ENCODE peak calls at places on chromosomes 6 and 20, in ten cellular contexts. One of them, this sample, is unnamed.

GRCh38 chr6:11714798-11715285 is 63.8 kb downstream of the ADTRP start:
- DNase-seq in astrocyte: no peak
- DNase-seq in PC-3: no peak
- DNase-seq in endothelial cell of umbilical vein: no peak
- DNase-seq in fibroblast of lung: no peak
- DNase-seq in IMR-90: no peak
- DNase-seq in GM23248: no peak
- DNase-seq in HCT116: no peak
- DNase-seq in A549: no peak
- DNase-seq in SK-N-SH: no peak
- DNase-seq in this sample: no peak

GRCh38 chr6:104682722-104683643 is 176.7 kb downstream of the HACE1 start:
- DNase-seq in astrocyte: peak
- DNase-seq in PC-3: peak
- DNase-seq in endothelial cell of umbilical vein: peak
- DNase-seq in fibroblast of lung: peak
- DNase-seq in IMR-90: peak
- DNase-seq in GM23248: peak
- DNase-seq in HCT116: peak
- DNase-seq in A549: peak
- DNase-seq in SK-N-SH: peak
- DNase-seq in this sample: peak

GRCh38 chr6:27608916-27609883 is 136.3 kb upstream of the ZNF184 start:
- DNase-seq in astrocyte: peak
- DNase-seq in PC-3: peak
- DNase-seq in endothelial cell of umbilical vein: peak
- DNase-seq in fibroblast of lung: peak
- DNase-seq in IMR-90: peak
- DNase-seq in GM23248: peak
- DNase-seq in HCT116: peak
- DNase-seq in A549: no peak
- DNase-seq in SK-N-SH: no peak
- DNase-seq in this sample: peak

GRCh38 chr6:81838031-81838430 is 85.5 kb upstream of the TENT5A start:
- DNase-seq in astrocyte: peak
- DNase-seq in PC-3: peak
- DNase-seq in endothelial cell of umbilical vein: no peak
- DNase-seq in fibroblast of lung: no peak
- DNase-seq in IMR-90: peak
- DNase-seq in GM23248: no peak
- DNase-seq in HCT116: no peak
- DNase-seq in A549: peak
- DNase-seq in SK-N-SH: peak
- DNase-seq in this sample: no peak

GRCh38 chr20:58228103-58228483 is 360 bp downstream of the ANKRD60 start:
- DNase-seq in astrocyte: no peak
- DNase-seq in PC-3: no peak
- DNase-seq in endothelial cell of umbilical vein: no peak
- DNase-seq in fibroblast of lung: peak
- DNase-seq in IMR-90: peak
- DNase-seq in GM23248: peak
- DNase-seq in HCT116: no peak
- DNase-seq in A549: no peak
- DNase-seq in SK-N-SH: no peak
- DNase-seq in this sample: peak

GRCh38 chr6:143167224-143167623 is 106.5 kb downstream of the AIG1 start:
- DNase-seq in astrocyte: no peak
- DNase-seq in PC-3: no peak
- DNase-seq in endothelial cell of umbilical vein: no peak
- DNase-seq in fibroblast of lung: no peak
- DNase-seq in IMR-90: no peak
- DNase-seq in GM23248: peak
- DNase-seq in HCT116: no peak
- DNase-seq in A549: no peak
- DNase-seq in SK-N-SH: no peak
- DNase-seq in this sample: no peak

GRCh38 chr6:158642097-158642601 is 2.4 kb downstream of the DYNLT1 start:
- DNase-seq in astrocyte: peak
- DNase-seq in PC-3: peak
- DNase-seq in endothelial cell of umbilical vein: peak
- DNase-seq in fibroblast of lung: peak
- DNase-seq in IMR-90: peak
- DNase-seq in GM23248: peak
- DNase-seq in HCT116: no peak
- DNase-seq in A549: no peak
- DNase-seq in SK-N-SH: no peak
- DNase-seq in this sample: no peak

GRCh38 chr20:41476013-41476441 is 109.4 kb upstream of the EMILIN3 start:
- DNase-seq in astrocyte: peak
- DNase-seq in PC-3: peak
- DNase-seq in endothelial cell of umbilical vein: peak
- DNase-seq in fibroblast of lung: peak
- DNase-seq in IMR-90: peak
- DNase-seq in GM23248: peak
- DNase-seq in HCT116: no peak
- DNase-seq in A549: no peak
- DNase-seq in SK-N-SH: no peak
- DNase-seq in this sample: no peak

GRCh38 chr6:44388135-44388487 is 605 bp downstream of the CDC5L start:
- DNase-seq in astrocyte: no peak
- DNase-seq in PC-3: no peak
- DNase-seq in endothelial cell of umbilical vein: no peak
- DNase-seq in fibroblast of lung: no peak
- DNase-seq in IMR-90: no peak
- DNase-seq in GM23248: no peak
- DNase-seq in HCT116: no peak
- DNase-seq in A549: no peak
- DNase-seq in SK-N-SH: peak
- DNase-seq in this sample: no peak

GRCh38 chr6:44388876-44389275 is 1.4 kb downstream of the CDC5L start:
- DNase-seq in astrocyte: no peak
- DNase-seq in PC-3: no peak
- DNase-seq in endothelial cell of umbilical vein: no peak
- DNase-seq in fibroblast of lung: no peak
- DNase-seq in IMR-90: no peak
- DNase-seq in GM23248: no peak
- DNase-seq in HCT116: no peak
- DNase-seq in A549: no peak
- DNase-seq in SK-N-SH: no peak
- DNase-seq in this sample: no peak

GRCh38 chr6:44387346-44388134 is at the start of gene CDC5L:
- DNase-seq in astrocyte: peak
- DNase-seq in PC-3: peak
- DNase-seq in endothelial cell of umbilical vein: peak
- DNase-seq in fibroblast of lung: peak
- DNase-seq in IMR-90: peak
- DNase-seq in GM23248: peak
- DNase-seq in HCT116: peak
- DNase-seq in A549: peak
- DNase-seq in SK-N-SH: peak
- DNase-seq in this sample: peak

GRCh38 chr6:44386929-44387345 is 569 bp upstream of the CDC5L start:
- DNase-seq in astrocyte: peak
- DNase-seq in PC-3: peak
- DNase-seq in endothelial cell of umbilical vein: no peak
- DNase-seq in fibroblast of lung: no peak
- DNase-seq in IMR-90: peak
- DNase-seq in GM23248: peak
- DNase-seq in HCT116: no peak
- DNase-seq in A549: peak
- DNase-seq in SK-N-SH: peak
- DNase-seq in this sample: no peak

GRCh38 chr6:44386364-44386928 is 1.1 kb upstream of the CDC5L start:
- DNase-seq in astrocyte: no peak
- DNase-seq in PC-3: no peak
- DNase-seq in endothelial cell of umbilical vein: no peak
- DNase-seq in fibroblast of lung: peak
- DNase-seq in IMR-90: no peak
- DNase-seq in GM23248: no peak
- DNase-seq in HCT116: no peak
- DNase-seq in A549: no peak
- DNase-seq in SK-N-SH: peak
- DNase-seq in this sample: no peak
- H3K27ac ChIP-seq in astrocyte: peak
- H3K27ac ChIP-seq in PC-3: peak
- H3K27ac ChIP-seq in endothelial cell of umbilical vein: peak
- H3K27ac ChIP-seq in fibroblast of lung: peak
- H3K27ac ChIP-seq in IMR-90: no peak
- H3K27ac ChIP-seq in GM23248: peak
- H3K27ac ChIP-seq in HCT116: peak
- H3K27ac ChIP-seq in A549: peak
- H3K27ac ChIP-seq in SK-N-SH: peak
- H3K27ac ChIP-seq in this sample: no peak

GRCh38 chr20:59985864-59986263 is 27.6 kb downstream of the CDH26 start:
- DNase-seq in astrocyte: no peak
- DNase-seq in PC-3: peak
- DNase-seq in endothelial cell of umbilical vein: no peak
- DNase-seq in fibroblast of lung: no peak
- DNase-seq in IMR-90: no peak
- DNase-seq in GM23248: no peak
- DNase-seq in HCT116: no peak
- DNase-seq in A549: no peak
- DNase-seq in SK-N-SH: no peak
- DNase-seq in this sample: no peak

GRCh38 chr20:59987135-59987534 is 28.9 kb downstream of the CDH26 start:
- DNase-seq in astrocyte: no peak
- DNase-seq in PC-3: peak
- DNase-seq in endothelial cell of umbilical vein: no peak
- DNase-seq in fibroblast of lung: no peak
- DNase-seq in IMR-90: no peak
- DNase-seq in GM23248: no peak
- DNase-seq in HCT116: no peak
- DNase-seq in A549: no peak
- DNase-seq in SK-N-SH: no peak
- DNase-seq in this sample: no peak

GRCh38 chr20:59984551-59984950 is 26.3 kb downstream of the CDH26 start:
- DNase-seq in astrocyte: no peak
- DNase-seq in PC-3: no peak
- DNase-seq in endothelial cell of umbilical vein: no peak
- DNase-seq in fibroblast of lung: no peak
- DNase-seq in IMR-90: no peak
- DNase-seq in GM23248: no peak
- DNase-seq in HCT116: no peak
- DNase-seq in A549: no peak
- DNase-seq in SK-N-SH: no peak
- DNase-seq in this sample: no peak

GRCh38 chr20:59992531-59992930 is 34.3 kb downstream of the CDH26 start:
- DNase-seq in astrocyte: no peak
- DNase-seq in PC-3: peak
- DNase-seq in endothelial cell of umbilical vein: no peak
- DNase-seq in fibroblast of lung: peak
- DNase-seq in IMR-90: peak
- DNase-seq in GM23248: peak
- DNase-seq in HCT116: no peak
- DNase-seq in A549: peak
- DNase-seq in SK-N-SH: no peak
- DNase-seq in this sample: no peak

GRCh38 chr20:59988141-59988540 is 29.9 kb downstream of the CDH26 start:
- DNase-seq in astrocyte: no peak
- DNase-seq in PC-3: peak
- DNase-seq in endothelial cell of umbilical vein: no peak
- DNase-seq in fibroblast of lung: no peak
- DNase-seq in IMR-90: peak
- DNase-seq in GM23248: peak
- DNase-seq in HCT116: peak
- DNase-seq in A549: peak
- DNase-seq in SK-N-SH: no peak
- DNase-seq in this sample: no peak
- H3K4me2 ChIP-seq in astrocyte: no peak
- H3K4me2 ChIP-seq in PC-3: peak
- H3K4me2 ChIP-seq in endothelial cell of umbilical vein: no peak
- H3K4me2 ChIP-seq in fibroblast of lung: no peak
- H3K4me2 ChIP-seq in IMR-90: no peak
- H3K4me2 ChIP-seq in GM23248: no peak
- H3K4me2 ChIP-seq in HCT116: peak
- H3K4me2 ChIP-seq in A549: peak
- H3K4me2 ChIP-seq in SK-N-SH: no peak
- H3K4me2 ChIP-seq in this sample: peak

DNA sequence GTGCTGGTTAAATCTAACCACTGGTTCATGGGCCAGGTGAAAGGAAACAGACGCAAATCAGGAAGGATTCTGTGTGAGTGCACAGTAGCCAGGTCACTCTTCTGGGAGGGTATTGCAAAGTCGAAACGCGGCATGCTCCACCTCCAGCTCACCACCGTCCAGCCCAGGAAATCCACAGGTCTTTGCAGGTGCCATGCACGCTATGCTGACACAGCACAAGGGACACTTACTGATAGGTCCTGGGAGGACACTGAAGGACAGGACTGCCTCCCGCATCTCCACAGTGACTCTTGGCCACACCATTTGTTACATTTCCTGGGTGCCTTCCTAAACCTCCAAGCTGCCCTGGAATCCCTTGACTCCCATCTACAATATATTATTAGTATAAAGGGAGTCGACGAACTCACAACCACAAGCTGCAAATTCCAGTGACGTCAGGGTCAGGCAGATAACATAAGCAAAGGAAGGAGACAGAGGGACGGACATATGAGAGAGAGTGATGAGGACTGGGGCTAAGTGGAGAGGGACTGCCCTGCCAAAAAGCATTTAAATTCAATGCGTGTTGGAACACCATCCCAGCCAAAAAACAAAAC is 106.9 kb downstream of the JPH2 start:
- DNase-seq in astrocyte: peak
- DNase-seq in PC-3: no peak
- DNase-seq in endothelial cell of umbilical vein: no peak
- DNase-seq in fibroblast of lung: peak
- DNase-seq in IMR-90: peak
- DNase-seq in GM23248: no peak
- DNase-seq in HCT116: no peak
- DNase-seq in A549: no peak
- DNase-seq in SK-N-SH: no peak
- DNase-seq in this sample: no peak
- H3K27ac ChIP-seq in astrocyte: no peak
- H3K27ac ChIP-seq in PC-3: no peak
- H3K27ac ChIP-seq in endothelial cell of umbilical vein: no peak
- H3K27ac ChIP-seq in fibroblast of lung: peak
- H3K27ac ChIP-seq in IMR-90: no peak
- H3K27ac ChIP-seq in GM23248: no peak
- H3K27ac ChIP-seq in HCT116: no peak
- H3K27ac ChIP-seq in A549: no peak
- H3K27ac ChIP-seq in SK-N-SH: peak
- H3K27ac ChIP-seq in this sample: no peak

GRCh38 chr20:53190225-53190624 is 218.1 kb downstream of the TSHZ2 start:
- DNase-seq in astrocyte: no peak
- DNase-seq in PC-3: no peak
- DNase-seq in endothelial cell of umbilical vein: no peak
- DNase-seq in fibroblast of lung: no peak
- DNase-seq in IMR-90: no peak
- DNase-seq in GM23248: no peak
- DNase-seq in HCT116: no peak
- DNase-seq in A549: no peak
- DNase-seq in SK-N-SH: no peak
- DNase-seq in this sample: no peak

GRCh38 chr20:53183181-53183580 is 211.0 kb downstream of the TSHZ2 start:
- DNase-seq in astrocyte: no peak
- DNase-seq in PC-3: no peak
- DNase-seq in endothelial cell of umbilical vein: no peak
- DNase-seq in fibroblast of lung: no peak
- DNase-seq in IMR-90: no peak
- DNase-seq in GM23248: no peak
- DNase-seq in HCT116: no peak
- DNase-seq in A549: no peak
- DNase-seq in SK-N-SH: no peak
- DNase-seq in this sample: no peak

GRCh38 chr20:53186630-53187029 is 214.5 kb downstream of the TSHZ2 start:
- DNase-seq in astrocyte: no peak
- DNase-seq in PC-3: peak
- DNase-seq in endothelial cell of umbilical vein: no peak
- DNase-seq in fibroblast of lung: no peak
- DNase-seq in IMR-90: no peak
- DNase-seq in GM23248: no peak
- DNase-seq in HCT116: no peak
- DNase-seq in A549: no peak
- DNase-seq in SK-N-SH: no peak
- DNase-seq in this sample: peak

GRCh38 chr20:53191957-53192356 is 219.8 kb downstream of the TSHZ2 start:
- DNase-seq in astrocyte: no peak
- DNase-seq in PC-3: no peak
- DNase-seq in endothelial cell of umbilical vein: no peak
- DNase-seq in fibroblast of lung: no peak
- DNase-seq in IMR-90: no peak
- DNase-seq in GM23248: no peak
- DNase-seq in HCT116: no peak
- DNase-seq in A549: no peak
- DNase-seq in SK-N-SH: no peak
- DNase-seq in this sample: no peak

GRCh38 chr20:53187402-53187801 is 215.2 kb downstream of the TSHZ2 start:
- DNase-seq in astrocyte: peak
- DNase-seq in PC-3: no peak
- DNase-seq in endothelial cell of umbilical vein: no peak
- DNase-seq in fibroblast of lung: no peak
- DNase-seq in IMR-90: no peak
- DNase-seq in GM23248: no peak
- DNase-seq in HCT116: no peak
- DNase-seq in A549: no peak
- DNase-seq in SK-N-SH: no peak
- DNase-seq in this sample: no peak
- H3K4me2 ChIP-seq in astrocyte: no peak
- H3K4me2 ChIP-seq in PC-3: no peak
- H3K4me2 ChIP-seq in endothelial cell of umbilical vein: no peak
- H3K4me2 ChIP-seq in fibroblast of lung: no peak
- H3K4me2 ChIP-seq in IMR-90: no peak
- H3K4me2 ChIP-seq in GM23248: no peak
- H3K4me2 ChIP-seq in HCT116: no peak
- H3K4me2 ChIP-seq in A549: no peak
- H3K4me2 ChIP-seq in SK-N-SH: no peak
- H3K4me2 ChIP-seq in this sample: no peak